ENCODE peak calls at places on chromosomes 4 and X, in ten cellular contexts. Q is GM23248; M is cardiac muscle cell; S is CD8-positive, alpha-beta memory T cell; R is choroid plexus epithelial cell; H is mesenchymal stem cell; K is astrocyte of the spinal cord; U is mucosa of descending colon; G is BE2C; O is A549. B is an unnamed sample.

GRCh38 chr4:19133315-19133714 is 1111.8 kb upstream of the LCORL start:
- DNase-seq in Q (no peak), M (no peak), S (no peak), R (no peak), H (no peak), K (no peak), U (no peak), G (no peak), O (no peak), B (no peak)

GRCh38 chr4:68693325-68694075 is 23.0 kb upstream of the UGT2B15 start:
- DNase-seq in Q (no peak), M (no peak), S (no peak), R (no peak), H (no peak), K (no peak), U (no peak), G (no peak), O (no peak), B (no peak)

GRCh38 chr4:138647433-138647832 is 368.1 kb upstream of the NOCT start:
- DNase-seq in Q (no peak), M (no peak), S (no peak), R (no peak), H (no peak), K (no peak), U (no peak), G (no peak), O (no peak), B (no peak)

GRCh38 chr4:25954293-25954904 is 40.4 kb downstream of the SMIM20 start:
- DNase-seq in Q (no peak), M (no peak), S (no peak), R (no peak), H (no peak), K (no peak), U (no peak), G (no peak), O (no peak), B (no peak)

GRCh38 chrX:69988955-69989394 is 60.8 kb downstream of the AWAT2 start:
- DNase-seq in Q (no peak), M (peak; percentile 80), S (peak; percentile 37), R (peak; percentile 21), H (no peak), K (no peak), U (no peak), G (no peak), O (no peak), B (no peak)

GRCh38 chrX:49761481-49761880 is 65.7 kb upstream of the PAGE1 start:
- DNase-seq in Q (peak; percentile 34), M (peak; percentile 16), S (no peak), R (peak; percentile 41), H (peak; percentile 10), K (no peak), U (no peak), G (no peak), O (peak; percentile 3), B (no peak)

GRCh38 chrX:74450803-74451449 is 29.6 kb downstream of the SLC16A2 start:
- DNase-seq in Q (peak; percentile 90), M (peak; percentile 91), S (no peak), R (peak; percentile 93), H (peak; percentile 87), K (peak; percentile 92), U (no peak), G (no peak), O (peak; percentile 29), B (peak; percentile 71)

GRCh38 chr4:89640620-89641366 is 196.2 kb downstream of the SNCA start:
- DNase-seq in Q (peak; percentile 82), M (peak; percentile 80), S (no peak), R (peak; percentile 74), H (peak; percentile 74), K (peak; percentile 63), U (peak; percentile 56), G (peak; percentile 68), O (peak; percentile 40), B (peak; percentile 9)

GRCh38 chrX:96004386-96004785 is 680.3 kb upstream of the DIAPH2 start:
- DNase-seq in Q (no peak), M (peak; percentile 48), S (no peak), R (peak; percentile 69), H (peak; percentile 48), K (peak; percentile 71), U (no peak), G (no peak), O (no peak), B (peak; percentile 73)

GRCh38 chr4:93659629-93660028 is 168.9 kb upstream of the ATOH1 start:
- DNase-seq in Q (no peak), M (no peak), S (no peak), R (no peak), H (no peak), K (peak; percentile 6), U (no peak), G (no peak), O (no peak), B (no peak)

DNA sequence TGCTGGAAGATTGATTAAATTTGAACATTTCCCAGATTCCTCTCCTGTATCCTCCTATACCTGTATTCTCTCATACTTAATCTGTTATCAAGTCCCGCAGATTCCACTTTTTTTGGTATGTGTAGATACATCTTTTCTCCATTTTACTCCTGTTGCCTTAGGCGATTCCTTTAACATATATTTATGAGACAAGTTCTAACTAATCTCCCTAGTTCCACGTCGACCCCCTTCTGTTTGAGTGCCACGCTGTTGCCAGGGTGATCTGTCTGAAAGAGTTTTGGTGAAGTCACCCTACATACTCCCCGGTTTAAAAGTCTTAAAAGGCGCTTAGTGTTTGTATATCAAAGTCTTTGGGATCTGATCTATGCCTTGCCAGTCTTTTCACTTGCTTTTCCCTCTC is 2.4 kb downstream of the HNRNPH2 start:
- DNase-seq in Q (peak; percentile 22), M (no peak), S (no peak), R (no peak), H (no peak), K (no peak), U (no peak), G (no peak), O (no peak), B (no peak)
- H3K4me3 ChIP-seq in Q (peak overlapping the region; percentile 93), M (no peak overlapping the region), S (no peak overlapping the region), R (peak overlapping the region; percentile 0), H (no peak overlapping the region), K (peak overlapping the region; percentile 8), U (no peak overlapping the region), G (peak overlapping the region; percentile 87), O (no peak overlapping the region), B (no peak overlapping the region)

GRCh38 chr4:151014521-151015457 is at the start of gene LRBA:
- DNase-seq in Q (peak; percentile 66), M (peak; percentile 45), S (peak; percentile 83), R (peak; percentile 58), H (peak; percentile 75), K (peak; percentile 43), U (peak; percentile 90), G (peak; percentile 78), O (peak; percentile 63), B (no peak)

GRCh38 chr4:151013944-151014343 is 1.1 kb downstream of the LRBA start:
- DNase-seq in Q (peak; percentile 10), M (no peak), S (no peak), R (no peak), H (no peak), K (no peak), U (no peak), G (no peak), O (no peak), B (no peak)

GRCh38 chr4:151012836-151013235 is 2.2 kb downstream of the LRBA start:
- DNase-seq in Q (no peak), M (no peak), S (no peak), R (no peak), H (no peak), K (peak; percentile 10), U (peak; percentile 51), G (no peak), O (no peak), B (no peak)

GRCh38 chr4:151012376-151012775 is 2.7 kb downstream of the LRBA start:
- DNase-seq in Q (no peak), M (no peak), S (no peak), R (no peak), H (no peak), K (no peak), U (no peak), G (no peak), O (no peak), B (no peak)

DNA sequence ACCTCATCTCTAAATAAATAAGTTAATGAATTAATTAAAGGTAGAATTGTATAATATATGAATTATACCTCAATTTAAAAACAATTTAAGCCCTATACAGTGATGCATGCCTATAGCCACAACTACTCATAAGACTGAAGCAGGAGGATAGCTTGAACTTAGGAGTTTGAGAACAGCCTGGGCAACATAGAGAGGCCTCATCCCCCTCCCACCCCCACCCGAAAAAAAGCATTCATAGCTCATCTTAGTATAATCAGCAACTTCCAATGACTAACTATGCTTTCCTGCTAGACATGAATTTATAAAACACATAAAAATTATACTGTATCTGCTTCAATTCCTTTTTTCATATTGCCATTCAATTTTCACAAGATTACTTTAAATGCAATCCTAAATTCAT is 1.6 kb downstream of the LRBA start:
- DNase-seq in Q (peak; percentile 6), M (no peak), S (no peak), R (no peak), H (no peak), K (no peak), U (no peak), G (no peak), O (no peak), B (no peak)
- H3K4me3 ChIP-seq in Q (peak overlapping the region; percentile 88), M (peak overlapping the region; percentile 99), S (peak overlapping the region; percentile 62), R (no peak overlapping the region), H (no peak overlapping the region), K (no peak overlapping the region), U (no peak overlapping the region), G (peak overlapping the region; percentile 98), O (no peak overlapping the region), B (no peak overlapping the region)

GRCh38 chr4:112288455-112288854 is 2.8 kb upstream of the TIFA start:
- DNase-seq in Q (no peak), M (no peak), S (peak; percentile 55), R (no peak), H (no peak), K (no peak), U (no peak), G (no peak), O (no peak), B (no peak)
- H3K4me3 ChIP-seq in Q (no peak overlapping the region), M (no peak overlapping the region), S (no peak overlapping the region), R (no peak overlapping the region), H (no peak overlapping the region), K (no peak overlapping the region), U (no peak overlapping the region), G (no peak overlapping the region), O (no peak overlapping the region), B (no peak overlapping the region)

DNA sequence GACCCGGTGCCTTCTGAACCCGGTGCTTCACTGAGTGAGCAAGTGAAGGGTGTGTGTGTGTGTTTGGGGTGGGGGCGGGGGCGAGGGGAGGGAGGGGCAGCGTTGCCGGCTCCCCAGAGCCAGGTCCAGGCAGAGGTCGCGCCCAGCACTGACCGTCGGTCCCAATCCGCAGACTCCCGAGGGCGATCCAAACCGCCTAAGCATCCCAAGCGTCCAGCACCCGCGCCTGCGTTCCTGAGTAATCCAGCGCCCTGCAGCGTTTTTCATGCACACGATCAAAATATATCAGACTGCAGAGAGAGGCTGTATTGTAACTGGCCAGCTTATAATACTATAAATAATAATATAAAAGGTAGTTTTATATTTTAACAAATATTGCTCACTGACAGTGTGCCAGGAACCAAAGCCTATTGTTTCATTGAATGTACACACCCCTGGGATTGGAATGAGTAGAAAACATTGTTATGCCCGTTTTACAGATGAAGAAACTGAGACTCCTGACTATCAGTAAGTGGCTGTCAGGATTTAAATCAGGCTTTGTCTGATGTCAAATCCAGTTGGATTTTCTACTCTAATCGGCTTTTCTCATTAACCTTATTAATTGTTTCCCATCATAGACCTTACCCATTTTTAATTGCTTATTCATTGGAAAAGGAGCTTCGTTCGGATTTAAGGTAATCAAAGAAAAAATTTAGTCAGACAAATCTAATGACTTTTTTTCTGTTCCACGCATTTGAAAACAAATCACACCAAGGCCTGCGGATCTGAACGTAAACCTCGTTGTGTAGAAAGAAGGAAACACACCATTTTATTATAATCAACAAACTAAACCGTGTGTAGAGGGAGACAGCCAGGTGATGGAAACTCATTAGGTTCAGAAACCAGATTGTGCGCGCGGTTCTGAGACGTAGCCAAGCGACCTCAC is 4.0 kb upstream of the NKX3-2 start:
- DNase-seq in Q (peak; percentile 39), M (no peak), S (no peak), R (no peak), H (peak; percentile 54), K (peak; percentile 32), U (no peak), G (no peak), O (no peak), B (no peak)
- H3K4me3 ChIP-seq in Q (peak overlapping the region; percentile 74), M (peak overlapping the region; percentile 38), S (no peak overlapping the region), R (no peak overlapping the region), H (no peak overlapping the region), K (peak overlapping the region; percentile 15), U (no peak overlapping the region), G (no peak overlapping the region), O (peak overlapping the region; percentile 61), B (peak overlapping the region; percentile 51)